ENCODE peak calls at places on chromosome 18, in eight cellular contexts. L, F, O, C, U, I, D and H are unnamed samples.

GRCh38 chr18:75802681-75803080 is 375.2 kb upstream of the SMIM21 start:
- DNase-seq in L (no peak), F (no peak), O (no peak), C (no peak), U (no peak), I (no peak), D (no peak), H (no peak)

GRCh38 chr18:12975488-12975887 is 15.7 kb upstream of the CEP192 start:
- DNase-seq in L (no peak), F (no peak), O (no peak), C (no peak), U (no peak), I (no peak), D (no peak), H (no peak)

GRCh38 chr18:76464281-76465259 is 30.5 kb downstream of the ZNF516 start:
- DNase-seq in L (no peak), F (no peak), O (no peak), C (no peak), U (no peak), I (no peak), D (no peak), H (no peak)

GRCh38 chr18:57026316-57026715 is 120.6 kb upstream of the BOD1L2 start:
- DNase-seq in L (no peak), F (no peak), O (no peak), C (no peak), U (no peak), I (no peak), D (no peak), H (no peak)

GRCh38 chr18:3525870-3526420 is 76.0 kb downstream of the TGIF1 start:
- DNase-seq in L (no peak), F (no peak), O (no peak), C (no peak), U (no peak), I (no peak), D (no peak), H (no peak)

GRCh38 chr18:501406-501714 is 859 bp upstream of the COLEC12 start:
- DNase-seq in L (no peak), F (no peak), O (no peak), C (no peak), U (no peak), I (no peak), D (no peak), H (no peak)

GRCh38 chr18:49562481-49563129 is 748 bp downstream of the LIPG start:
- DNase-seq in L (no peak), F (no peak), O (no peak), C (no peak), U (peak), I (no peak), D (peak), H (no peak)

GRCh38 chr18:70329076-70329475 is 40.2 kb downstream of the SOCS6 start:
- DNase-seq in L (no peak), F (no peak), O (peak), C (no peak), U (no peak), I (no peak), D (no peak), H (no peak)

GRCh38 chr18:29248856-29249255 is 1071.9 kb upstream of the CDH2 start:
- DNase-seq in L (no peak), F (no peak), O (no peak), C (no peak), U (no peak), I (no peak), D (peak), H (no peak)

GRCh38 chr18:12031836-12032235 is 50.5 kb downstream of the IMPA2 start:
- DNase-seq in L (peak), F (no peak), O (peak), C (no peak), U (no peak), I (no peak), D (no peak), H (no peak)

GRCh38 chr18:61833978-61834377 is 58.8 kb downstream of the RNF152 start:
- DNase-seq in L (no peak), F (no peak), O (peak), C (no peak), U (no peak), I (no peak), D (no peak), H (no peak)

GRCh38 chr18:34957864-34958259 is 83.4 kb upstream of the MAPRE2 start:
- DNase-seq in L (no peak), F (no peak), O (no peak), C (no peak), U (no peak), I (no peak), D (no peak), H (no peak)

GRCh38 chr18:8794133-8794986 is 89.0 kb downstream of the MTCL1 start:
- DNase-seq in L (no peak), F (no peak), O (peak), C (no peak), U (no peak), I (no peak), D (peak), H (no peak)

GRCh38 chr18:43662657-43663056 is 385.4 kb upstream of the SYT4 start:
- DNase-seq in L (no peak), F (no peak), O (peak), C (no peak), U (no peak), I (no peak), D (peak), H (no peak)

GRCh38 chr18:44691148-44691925 is 10.6 kb downstream of the SETBP1 start:
- DNase-seq in L (no peak), F (no peak), O (no peak), C (no peak), U (no peak), I (no peak), D (no peak), H (no peak)

GRCh38 chr18:14089176-14089575 is 43.1 kb downstream of the ZNF519 start:
- DNase-seq in L (no peak), F (no peak), O (no peak), C (no peak), U (no peak), I (no peak), D (no peak), H (no peak)

GRCh38 chr18:45050712-45051639 is 370.3 kb downstream of the SETBP1 start:
- DNase-seq in L (no peak), F (no peak), O (peak), C (no peak), U (no peak), I (no peak), D (peak), H (no peak)

GRCh38 chr18:60372598-60372997 is at the start of gene MC4R:
- DNase-seq in L (peak), F (no peak), O (peak), C (no peak), U (no peak), I (no peak), D (peak), H (peak)

GRCh38 chr18:77360315-77361186 is 110.9 kb downstream of the GALR1 start:
- DNase-seq in L (no peak), F (no peak), O (no peak), C (no peak), U (no peak), I (no peak), D (no peak), H (no peak)

GRCh38 chr18:23053756-23054457 is 81.4 kb upstream of the CABLES1 start:
- DNase-seq in L (no peak), F (peak), O (peak), C (peak), U (no peak), I (no peak), D (no peak), H (peak)

GRCh38 chr18:9285604-9286003 is 49.0 kb upstream of the TWSG1 start:
- DNase-seq in L (no peak), F (no peak), O (no peak), C (no peak), U (no peak), I (no peak), D (peak), H (no peak)

GRCh38 chr18:35028556-35028955 is 12.7 kb upstream of the MAPRE2 start:
- DNase-seq in L (no peak), F (no peak), O (peak), C (no peak), U (no peak), I (no peak), D (no peak), H (no peak)

GRCh38 chr18:34098109-34098508 is 126.6 kb downstream of the NOL4 start:
- DNase-seq in L (no peak), F (no peak), O (no peak), C (no peak), U (no peak), I (no peak), D (no peak), H (no peak)

GRCh38 chr18:9825571-9826073 is 60.2 kb upstream of the TXNDC2 start:
- DNase-seq in L (no peak), F (no peak), O (peak), C (no peak), U (no peak), I (peak), D (peak), H (no peak)

GRCh38 chr18:37476182-37476581 is 89.4 kb downstream of the CELF4 start:
- DNase-seq in L (no peak), F (peak), O (peak), C (peak), U (no peak), I (no peak), D (peak), H (peak)

GRCh38 chr18:76398899-76399612 is 96.0 kb downstream of the ZNF516 start:
- DNase-seq in L (peak), F (peak), O (peak), C (peak), U (peak), I (peak), D (peak), H (peak)

GRCh38 chr18:2411381-2411977 is 159.8 kb downstream of the METTL4 start:
- DNase-seq in L (no peak), F (no peak), O (peak), C (no peak), U (no peak), I (no peak), D (peak), H (no peak)

GRCh38 chr18:59701272-59701671 is 4.0 kb upstream of the CCBE1 start:
- DNase-seq in L (no peak), F (no peak), O (no peak), C (no peak), U (no peak), I (no peak), D (no peak), H (no peak)

GRCh38 chr18:11379660-11380059 is 229.7 kb upstream of the SLC35G4 start:
- DNase-seq in L (no peak), F (no peak), O (no peak), C (no peak), U (no peak), I (no peak), D (no peak), H (no peak)

GRCh38 chr18:51070545-51070944 is 40.5 kb downstream of the SMAD4 start:
- DNase-seq in L (no peak), F (no peak), O (peak), C (no peak), U (no peak), I (no peak), D (peak), H (no peak)

GRCh38 chr18:11810379-11810778 is 40.8 kb upstream of the CHMP1B start:
- DNase-seq in L (no peak), F (no peak), O (no peak), C (no peak), U (no peak), I (no peak), D (no peak), H (no peak)

GRCh38 chr18:49681387-49681786 is 119.5 kb downstream of the LIPG start:
- DNase-seq in L (no peak), F (no peak), O (no peak), C (no peak), U (no peak), I (no peak), D (no peak), H (no peak)

GRCh38 chr18:5879479-5879882 is 15.8 kb downstream of the TMEM200C start:
- DNase-seq in L (no peak), F (no peak), O (peak), C (no peak), U (no peak), I (no peak), D (peak), H (no peak)

GRCh38 chr18:72160504-72161445 is 383.4 kb downstream of the CBLN2 start:
- DNase-seq in L (no peak), F (no peak), O (no peak), C (no peak), U (no peak), I (no peak), D (peak), H (no peak)

GRCh38 chr18:34661464-34662087 is 48.5 kb upstream of the DTNA start:
- DNase-seq in L (no peak), F (no peak), O (peak), C (no peak), U (no peak), I (no peak), D (peak), H (peak)

GRCh38 chr18:9690418-9691178 is 17.5 kb upstream of the RAB31 start:
- DNase-seq in L (no peak), F (no peak), O (peak), C (no peak), U (no peak), I (no peak), D (no peak), H (no peak)

GRCh38 chr18:6476201-6476600 is 61.5 kb upstream of the L3MBTL4 start:
- DNase-seq in L (no peak), F (no peak), O (no peak), C (no peak), U (no peak), I (no peak), D (no peak), H (no peak)

GRCh38 chr18:79985172-79985571 is 3.2 kb downstream of the TXNL4A start:
- DNase-seq in L (no peak), F (no peak), O (no peak), C (no peak), U (no peak), I (no peak), D (no peak), H (no peak)

GRCh38 chr18:79988925-79989361 is 580 bp upstream of the TXNL4A start:
- DNase-seq in L (peak), F (no peak), O (peak), C (no peak), U (peak), I (no peak), D (no peak), H (no peak)

GRCh38 chr18:79987566-79987965 is 797 bp downstream of the TXNL4A start:
- DNase-seq in L (no peak), F (no peak), O (peak), C (no peak), U (no peak), I (no peak), D (peak), H (no peak)

GRCh38 chr18:79986726-79987125 is 1.6 kb downstream of the TXNL4A start:
- DNase-seq in L (no peak), F (no peak), O (no peak), C (no peak), U (no peak), I (no peak), D (no peak), H (no peak)

GRCh38 chr18:79988079-79988924 is at the start of gene TXNL4A:
- DNase-seq in L (peak), F (peak), O (peak), C (peak), U (peak), I (peak), D (peak), H (peak)
- TF ChIP-seq CTCF in L (peak), F (peak), O (peak), C (no peak), U (no peak), I (no peak), D (peak), H (peak)

DNA sequence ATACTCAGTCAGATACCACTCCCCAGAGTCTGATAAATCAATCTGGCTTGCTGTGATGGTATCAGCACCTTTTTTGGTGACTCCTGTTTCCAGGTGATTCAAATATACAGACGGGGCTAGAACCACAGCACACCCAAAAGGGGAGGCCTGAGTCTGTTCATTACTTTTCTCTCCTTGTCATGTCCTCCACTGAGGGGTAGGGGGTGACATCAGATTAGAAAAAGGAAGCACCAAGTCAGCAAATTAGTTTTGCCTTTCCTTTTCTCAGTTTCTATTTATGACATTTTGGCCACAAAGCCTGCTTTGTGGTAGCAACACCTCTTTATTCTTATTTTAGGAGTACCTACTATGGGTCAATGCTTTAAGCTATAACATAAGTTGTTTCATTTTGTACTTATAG is 127.4 kb downstream of the CCDC102B start:
- DNase-seq in L (no peak), F (no peak), O (peak), C (no peak), U (no peak), I (no peak), D (peak), H (no peak)
- TF ChIP-seq CTCF in L (peak), F (peak), O (peak), C (peak), U (no peak), I (no peak), D (no peak), H (peak)

DNA sequence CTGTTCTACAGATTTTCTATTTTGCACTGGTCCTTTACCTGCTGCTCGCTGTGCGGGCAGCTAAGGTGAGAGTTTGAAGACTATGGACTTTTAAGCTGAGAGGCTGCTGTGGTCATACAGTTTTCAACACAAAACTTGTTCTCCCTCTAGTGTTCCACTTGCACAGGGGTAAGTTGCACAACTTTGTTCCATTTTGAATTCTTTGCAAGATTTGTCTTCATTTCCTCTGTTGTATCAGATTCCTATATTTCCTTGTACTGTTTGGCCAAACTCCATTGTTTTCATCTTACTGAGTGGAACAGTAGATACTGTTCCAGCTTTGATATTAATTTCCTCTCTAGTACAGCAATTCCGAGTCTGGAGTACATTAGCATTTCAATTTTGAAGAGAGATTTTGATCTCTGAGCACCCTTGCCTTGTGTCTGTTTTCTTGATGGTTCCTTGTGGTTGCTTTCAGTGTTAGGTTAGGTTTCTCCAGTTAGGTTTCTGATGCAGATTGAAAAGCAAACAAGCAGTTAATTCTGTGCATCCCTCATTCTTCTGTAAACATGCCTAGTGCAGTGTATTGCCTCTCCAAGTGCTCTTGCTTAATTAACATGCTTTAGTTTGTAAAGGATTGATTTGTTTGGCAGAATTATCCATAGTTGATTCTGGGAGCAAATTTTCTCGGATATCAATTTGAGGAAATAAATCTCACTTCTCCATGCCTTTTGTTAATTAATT is 188.8 kb downstream of the PTPRM start:
- DNase-seq in L (no peak), F (no peak), O (peak), C (no peak), U (no peak), I (no peak), D (peak), H (no peak)
- TF ChIP-seq CTCF in L (peak), F (peak), O (peak), C (no peak), U (no peak), I (peak), D (peak), H (peak)

DNA sequence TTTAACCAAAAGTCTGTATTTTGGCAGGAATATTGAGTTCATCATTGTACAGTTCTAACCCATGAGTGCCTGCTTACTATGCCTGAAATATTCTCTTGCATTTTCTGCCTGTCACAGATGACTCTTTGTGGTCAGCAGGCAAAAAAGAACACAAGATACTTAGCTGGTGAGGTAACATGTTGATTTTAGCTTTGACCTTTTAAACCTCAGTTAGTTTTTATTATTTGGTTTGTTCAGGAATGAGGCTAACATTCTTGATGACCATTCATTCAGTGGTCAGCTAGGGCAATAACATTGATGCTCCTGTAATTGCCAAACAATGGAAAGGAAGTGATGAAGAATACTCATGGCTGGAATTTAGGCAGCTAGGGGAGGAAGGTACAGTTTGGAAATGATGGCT is 491.2 kb downstream of the PIK3C3 start:
- DNase-seq in L (no peak), F (no peak), O (peak), C (no peak), U (no peak), I (no peak), D (no peak), H (no peak)
- TF ChIP-seq CTCF in L (no peak), F (no peak), O (no peak), C (no peak), U (no peak), I (no peak), D (no peak), H (no peak)

DNA sequence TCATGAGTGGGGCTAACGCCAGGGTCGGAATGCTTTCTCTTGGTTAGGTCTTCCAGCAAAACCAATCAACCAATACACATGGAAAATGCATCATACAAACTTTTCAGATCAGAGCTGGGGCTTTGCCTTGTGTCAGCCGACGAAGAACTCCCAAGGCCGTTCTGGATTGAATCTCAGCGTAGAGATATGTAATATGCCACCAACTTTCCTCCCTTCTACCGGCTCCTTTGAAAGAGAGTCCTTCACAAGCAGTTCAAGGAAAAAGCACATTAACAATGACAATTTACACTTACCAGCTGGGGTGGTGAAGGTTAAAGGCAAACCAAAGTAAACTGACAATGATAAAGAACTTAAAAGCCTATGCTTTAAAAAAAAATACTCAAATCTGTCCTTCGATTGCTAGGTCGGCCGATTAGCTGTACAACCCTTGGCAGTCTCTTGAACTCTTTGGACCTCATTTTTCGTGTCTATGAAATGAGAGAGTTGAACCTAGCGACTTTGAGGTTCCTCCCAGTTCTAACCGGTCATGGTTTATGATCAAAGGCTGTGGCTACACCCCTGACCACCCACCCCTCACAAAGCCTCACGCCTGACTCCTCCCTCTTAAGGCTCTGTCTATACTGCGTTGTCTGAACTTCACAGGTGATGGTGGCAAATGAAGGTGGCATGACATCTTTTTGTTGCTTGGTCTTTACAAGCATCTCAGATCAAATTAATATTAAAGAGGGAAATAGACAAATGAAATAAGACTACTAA is 46.2 kb downstream of the BCL2 start:
- DNase-seq in L (no peak), F (no peak), O (no peak), C (no peak), U (no peak), I (no peak), D (no peak), H (no peak)
- TF ChIP-seq CTCF in L (no peak), F (no peak), O (no peak), C (no peak), U (no peak), I (no peak), D (no peak), H (no peak)

GRCh38 chr18:58635891-58636290 is 7.0 kb upstream of the ALPK2 start:
- DNase-seq in L (no peak), F (no peak), O (peak), C (no peak), U (no peak), I (no peak), D (peak), H (no peak)
- TF ChIP-seq CTCF in L (no peak), F (no peak), O (peak), C (no peak), U (no peak), I (no peak), D (no peak), H (no peak)